ENCODE peak calls at places on chromosomes 16 and 17, in nine cellular contexts. X is tibial nerve; A is psoas muscle; J is tibial artery; R is pancreas; P is Caco-2; F is naive thymus-derived CD4-positive, alpha-beta T cell; M is heart left ventricle; T is ovary. I is an unnamed sample. For H3K36me3 and H3K27me3, the result is how much of the 10 kb centered on the place peaks cover.

GRCh38 chr17:48294989-48295892 is 134.8 kb downstream of the SKAP1 start:
- DNase-seq in R (no peak), X (no peak), A (no peak), P (no peak), T (no peak), F (no peak), M (no peak), J (no peak), I (no peak)

GRCh38 chr17:7851438-7852261 is 3.2 kb upstream of the TMEM88 start:
- DNase-seq in P (peak), A (peak), M (peak), F (peak), T (peak), R (peak), X (peak), J (peak), I (peak)

GRCh38 chr16:22356930-22357634 is 17.3 kb downstream of the CDR2 start:
- DNase-seq in F (no peak), M (no peak), X (no peak), T (no peak), A (no peak), P (no peak), J (no peak), R (no peak), I (no peak)

GRCh38 chr17:50467855-50468119 is 893 bp downstream of the CHAD start:
- DNase-seq in T (no peak), A (no peak), F (no peak), P (no peak), X (no peak), R (no peak), J (no peak), M (no peak), I (no peak)

GRCh38 chr17:10295728-10296343 is 77.0 kb downstream of the MYH13 start:
- DNase-seq in P (peak), X (no peak), F (no peak), T (peak), A (peak), R (no peak), M (peak), J (no peak), I (no peak)

GRCh38 chr17:27907976-27908558 is 14.9 kb upstream of the LYRM9 start:
- DNase-seq in T (no peak), R (no peak), F (no peak), P (no peak), X (no peak), J (no peak), M (no peak), A (no peak), I (no peak)

GRCh38 chr17:21194688-21195087 is 19.3 kb downstream of the TMEM11 start:
- DNase-seq in F (no peak), R (no peak), P (no peak), T (peak), M (peak), X (no peak), A (peak), J (no peak), I (no peak)

GRCh38 chr17:49521088-49521450 is 26.0 kb downstream of the NGFR start:
- DNase-seq in R (no peak), M (no peak), J (no peak), A (no peak), P (no peak), X (no peak), F (no peak), T (no peak), I (no peak)

GRCh38 chr17:75039238-75039637 is 7.5 kb downstream of the ATP5PD start:
- DNase-seq in J (peak), T (no peak), X (no peak), F (no peak), M (no peak), A (no peak), P (no peak), R (no peak), I (no peak)

GRCh38 chr16:56852968-56853367 is 12.0 kb upstream of the SLC12A3 start:
- DNase-seq in F (no peak), J (no peak), T (no peak), P (no peak), A (no peak), M (no peak), R (peak), X (no peak), I (no peak)

GRCh38 chr16:78251115-78251514 is 151.7 kb downstream of the WWOX start:
- DNase-seq in R (no peak), M (no peak), J (no peak), P (no peak), X (no peak), F (no peak), A (no peak), T (no peak), I (no peak)

GRCh38 chr16:21277927-21278706 is at the start of gene CRYM:
- DNase-seq in F (no peak), M (peak), X (no peak), P (peak), J (peak), R (peak), T (peak), A (peak), I (peak)

GRCh38 chr16:55597928-55598327 is 31.4 kb downstream of the CAPNS2 start:
- DNase-seq in R (no peak), M (no peak), J (no peak), F (no peak), T (no peak), A (no peak), X (no peak), P (no peak), I (no peak)

GRCh38 chr16:49969356-49970030 is 55.5 kb upstream of the CNEP1R1 start:
- DNase-seq in A (no peak), P (peak), X (no peak), F (no peak), T (no peak), R (no peak), J (no peak), M (no peak), I (no peak)

GRCh38 chr17:4017377-4017776 is 53.1 kb upstream of the ATP2A3 start:
- DNase-seq in A (no peak), R (no peak), M (no peak), F (no peak), T (no peak), J (no peak), X (no peak), P (no peak), I (no peak)

GRCh38 chr16:31460582-31461002 is 1.3 kb downstream of the ARMC5 start:
- DNase-seq in F (no peak), X (no peak), M (no peak), R (no peak), A (peak), T (no peak), P (no peak), J (peak), I (peak)

GRCh38 chr17:38443356-38444026 is 15.2 kb downstream of the ARHGAP23 start:
- DNase-seq in R (no peak), X (no peak), P (no peak), M (no peak), A (no peak), J (no peak), T (no peak), F (no peak), I (no peak)

GRCh38 chr16:19472487-19472886 is 49.4 kb downstream of the GDE1 start:
- DNase-seq in M (no peak), A (no peak), F (no peak), X (no peak), T (no peak), R (no peak), P (no peak), J (no peak), I (no peak)

GRCh38 chr17:19747829-19748806 is at the start of gene ALDH3A1:
- DNase-seq in R (no peak), A (no peak), F (no peak), X (no peak), J (no peak), P (peak), M (no peak), T (no peak), I (no peak)

GRCh38 chr16:53282975-53283946 is 151.0 kb upstream of the RBL2 start:
- DNase-seq in J (no peak), M (no peak), P (peak), X (no peak), A (no peak), T (no peak), R (no peak), F (no peak), I (no peak)

GRCh38 chr17:75824591-75825518 is 19.3 kb downstream of the UNC13D start:
- DNase-seq in P (no peak), T (no peak), A (no peak), X (no peak), M (no peak), J (no peak), R (peak), F (no peak), I (no peak)

GRCh38 chr17:60554377-60554788 is 28.3 kb upstream of the APPBP2 start:
- DNase-seq in X (no peak), R (no peak), A (no peak), P (no peak), M (no peak), J (no peak), F (no peak), T (no peak), I (no peak)

GRCh38 chr16:16782153-16782552 is 403.2 kb downstream of the NPIPA7 start:
- DNase-seq in T (no peak), M (no peak), P (no peak), F (no peak), R (no peak), A (no peak), J (no peak), X (no peak), I (no peak)

GRCh38 chr17:47072881-47073280 is 93.8 kb upstream of the RPRML start:
- DNase-seq in F (no peak), T (no peak), A (no peak), M (no peak), R (no peak), J (no peak), P (no peak), X (no peak), I (no peak)

GRCh38 chr17:63685021-63685420 is 14.9 kb downstream of the LIMD2 start:
- DNase-seq in M (no peak), F (no peak), A (no peak), R (no peak), P (no peak), T (no peak), J (no peak), X (no peak), I (no peak)

GRCh38 chr17:57678393-57678792 is 66.7 kb downstream of the CCDC182 start:
- DNase-seq in X (no peak), J (peak), F (no peak), M (no peak), R (no peak), A (no peak), T (no peak), P (no peak), I (no peak)

GRCh38 chr17:2235792-2236365 is 67.7 kb downstream of the SMG6 start:
- DNase-seq in F (no peak), X (no peak), A (peak), T (no peak), R (no peak), P (no peak), J (peak), M (peak), I (no peak)

GRCh38 chr17:6755281-6755680 is 565 bp upstream of the XAF1 start:
- DNase-seq in A (peak), M (peak), X (no peak), J (peak), T (peak), P (no peak), R (no peak), F (no peak), I (no peak)

GRCh38 chr17:66255112-66255511 is 25.9 kb upstream of the APOH start:
- DNase-seq in T (peak), X (no peak), F (peak), R (no peak), P (peak), M (peak), A (no peak), J (no peak), I (peak)

GRCh38 chr16:79434771-79435170 is 165.8 kb downstream of the MAF start:
- DNase-seq in A (no peak), T (no peak), J (no peak), P (no peak), X (no peak), F (no peak), M (no peak), R (no peak), I (no peak)

GRCh38 chr17:62004388-62004787 is 60.7 kb downstream of the MED13 start:
- DNase-seq in T (no peak), A (no peak), R (no peak), F (no peak), P (no peak), J (no peak), M (no peak), X (no peak), I (no peak)

GRCh38 chr16:85358704-85359146 is 246.5 kb upstream of the CIBAR2 start:
- DNase-seq in P (no peak), R (no peak), T (no peak), J (no peak), A (no peak), F (no peak), X (no peak), M (no peak), I (no peak)

GRCh38 chr16:65121870-65122723 is at the start of gene CDH11:
- DNase-seq in T (peak), P (peak), A (peak), J (peak), R (peak), F (no peak), M (peak), X (peak), I (no peak)
- H3K4me3 ChIP-seq in T (peak), P (peak), A (peak), J (peak), R (peak), F (no peak), M (peak), X (peak), I (no peak)

GRCh38 chr16:1655909-1656807 is 21.9 kb upstream of the JPT2 start:
- DNase-seq in P (no peak), A (no peak), T (no peak), J (no peak), F (no peak), X (no peak), R (no peak), M (no peak), I (no peak)

GRCh38 chr16:1661826-1662225 is 16.3 kb upstream of the JPT2 start:
- DNase-seq in X (no peak), R (no peak), F (no peak), J (no peak), M (no peak), A (no peak), P (no peak), T (no peak), I (no peak)

GRCh38 chr16:1656808-1657617 is 21.1 kb upstream of the JPT2 start:
- DNase-seq in P (no peak), F (no peak), T (no peak), M (peak), A (no peak), J (no peak), R (no peak), X (no peak), I (no peak)

GRCh38 chr16:1657841-1658240 is 20.2 kb upstream of the JPT2 start:
- DNase-seq in P (no peak), F (no peak), R (no peak), X (no peak), A (no peak), M (no peak), J (no peak), T (no peak), I (no peak)

DNA sequence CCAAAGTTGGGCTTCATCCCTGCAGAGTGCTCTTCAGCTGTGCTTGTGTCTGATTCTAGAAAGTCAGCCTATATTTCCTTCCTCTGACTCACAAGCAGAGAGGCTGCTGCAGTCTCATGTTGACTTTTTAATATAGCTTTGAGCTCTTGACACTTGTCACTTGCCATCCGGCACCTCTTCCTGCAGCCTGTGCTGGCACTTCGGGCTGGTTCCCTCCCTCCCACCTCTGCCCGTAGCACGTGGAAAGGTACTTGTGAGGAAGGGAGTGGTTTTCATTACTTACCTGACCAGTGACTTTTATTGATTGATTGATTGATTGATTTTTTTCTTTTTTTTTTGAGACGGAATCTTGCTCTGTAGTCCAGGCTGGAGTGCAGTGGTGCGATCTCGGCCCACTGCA is 19.0 kb upstream of the JPT2 start:
- DNase-seq in A (no peak), T (no peak), F (no peak), J (no peak), P (no peak), R (no peak), M (no peak), X (no peak), I (no peak)
- H3K36me3 ChIP-seq in A (half or more), T (under half), F (under half), J (half or more), P (under half), R (under half), M (half or more), X (under half), I (half or more)

GRCh38 chr16:70805380-70805779 is 4.4 kb upstream of the VAC14 start:
- DNase-seq in T (no peak), F (no peak), R (no peak), J (no peak), A (no peak), P (no peak), X (no peak), M (no peak), I (no peak)
- H3K27me3 ChIP-seq in T (under half), F (under half), R (under half), J (under half), A (under half), P (under half), X (under half), M (under half), I (under half)

GRCh38 chr17:43951750-43952149 is 2.0 kb downstream of the PYY start:
- DNase-seq in F (no peak), R (no peak), M (no peak), A (no peak), X (no peak), J (no peak), T (no peak), P (no peak), I (no peak)
- H3K4me3 ChIP-seq in F (no peak), R (no peak), M (no peak), A (no peak), X (no peak), J (no peak), T (no peak), P (no peak), I (no peak)

DNA sequence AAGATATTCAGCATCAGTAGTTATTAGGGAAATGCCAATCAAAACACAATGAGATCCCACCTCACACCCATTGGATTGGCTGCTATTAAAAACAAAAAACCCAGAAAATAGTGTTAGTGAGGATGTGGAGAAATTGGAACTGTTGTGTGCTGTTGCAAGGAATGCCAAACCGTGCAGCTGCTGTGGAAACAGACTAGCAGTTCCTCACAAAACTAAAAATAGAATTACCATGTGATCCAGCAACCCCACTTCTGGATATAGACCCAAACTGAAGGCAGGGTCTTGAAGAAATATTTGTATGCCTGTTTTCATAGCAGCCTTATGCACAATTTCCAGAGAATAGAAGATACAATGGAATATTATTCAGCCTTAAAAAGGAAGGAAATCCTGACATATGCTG is 46.0 kb downstream of the FOXK2 start:
- DNase-seq in X (no peak), J (no peak), F (no peak), R (no peak), A (no peak), P (no peak), T (no peak), M (no peak), I (no peak)
- H3K36me3 ChIP-seq in X (under half), J (under half), F (under half), R (under half), A (under half), P (under half), T (under half), M (under half), I (under half)

DNA sequence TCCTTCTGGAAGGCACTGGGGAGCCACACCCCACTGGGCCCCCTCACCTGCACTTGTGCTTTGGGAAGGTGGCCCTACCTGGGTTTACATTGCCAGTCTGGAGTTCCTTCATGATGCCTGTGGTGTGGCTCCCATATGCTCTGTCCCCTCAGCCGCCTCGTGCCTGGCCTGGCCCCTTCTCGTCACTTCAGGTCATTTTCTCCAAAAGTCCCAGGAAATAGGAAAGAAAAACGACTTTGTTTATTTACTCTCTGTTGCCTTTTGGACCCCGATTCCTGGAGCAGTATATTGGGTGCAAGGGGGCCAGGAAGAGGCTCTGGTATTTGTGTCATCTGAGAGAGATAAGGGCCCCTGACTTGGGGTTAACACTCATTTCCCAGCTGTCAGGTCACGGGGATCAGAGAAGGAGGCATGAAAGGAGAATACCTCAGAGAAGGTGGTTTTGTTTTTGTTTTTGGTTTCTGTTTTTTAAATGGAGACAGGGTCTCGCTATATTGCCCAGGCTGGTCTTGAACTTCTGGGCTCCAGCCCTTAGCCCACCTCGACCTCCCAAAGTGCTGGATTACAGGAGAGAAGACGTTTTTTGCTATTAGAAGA is 4.7 kb downstream of the SOCS3 start:
- DNase-seq in P (no peak), T (no peak), X (no peak), A (peak), R (no peak), F (no peak), J (no peak), M (no peak), I (no peak)
- H3K27me3 ChIP-seq in P (under half), T (under half), X (under half), A (under half), R (under half), F (under half), J (under half), M (under half), I (under half)

DNA sequence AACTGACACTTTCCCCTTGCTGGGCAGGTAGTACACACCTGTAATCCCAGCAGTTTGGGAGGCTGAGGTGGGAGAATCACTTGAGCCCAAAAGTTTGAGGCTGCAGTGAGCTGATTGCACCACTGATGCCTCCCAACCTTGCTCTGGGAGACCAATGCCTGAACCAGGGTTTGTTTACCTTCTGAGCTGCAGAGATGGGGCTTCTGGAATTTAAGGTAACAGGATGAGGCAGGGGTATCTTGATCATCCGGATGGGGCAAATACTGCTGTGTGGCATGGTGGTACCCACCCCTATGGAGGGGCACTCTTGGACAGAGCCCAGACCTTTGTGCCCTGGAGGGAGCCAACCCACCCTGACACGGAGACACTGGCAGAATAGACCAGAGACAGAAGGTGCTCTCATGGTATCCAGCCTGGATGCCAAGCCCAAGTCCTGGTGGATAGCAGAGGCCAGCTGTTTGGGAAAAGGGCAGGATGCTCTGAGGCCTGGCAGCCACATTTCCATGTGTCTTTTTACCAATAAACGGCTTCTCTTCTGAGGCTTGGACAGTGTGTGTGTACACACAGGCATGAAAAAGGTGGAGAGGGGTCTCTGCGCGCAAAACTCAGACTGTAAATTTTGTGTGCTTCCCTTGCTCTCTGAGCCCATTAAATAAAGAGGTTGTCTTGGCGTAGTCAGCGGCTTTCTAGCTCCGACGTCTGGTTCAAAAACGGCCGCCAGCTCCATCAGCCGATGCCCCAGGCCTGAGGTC is 4.4 kb downstream of the ZNF48 start:
- DNase-seq in R (no peak), T (no peak), M (no peak), A (no peak), J (no peak), X (no peak), F (no peak), P (no peak), I (no peak)
- H3K4me3 ChIP-seq in R (peak), T (peak), M (peak), A (peak), J (peak), X (peak), F (peak), P (peak), I (peak)

GRCh38 chr16:69651217-69651616 is 75.1 kb downstream of the NQO1 start:
- DNase-seq in M (no peak), P (no peak), J (no peak), T (no peak), X (no peak), R (no peak), F (no peak), A (no peak), I (no peak)
- H3K36me3 ChIP-seq in M (half or more), P (under half), J (under half), T (under half), X (under half), R (under half), F (under half), A (half or more), I (under half)

I was measured in HAP-1.